ENCODE peak calls at places on chromosomes 16 and 17, in six cellular contexts. One of them, this sample, is unnamed.

GRCh38 chr17:80913928-80914821 is 77.5 kb upstream of the CHMP6 start:
- DNase-seq in SJSA1: no peak
- DNase-seq in activated CD4-positive, alpha-beta T cell treated with anti-CD3 and anti-CD28 coated beads for 36 hours: no peak
- DNase-seq in stimulated activated CD8-positive, alpha-beta memory T cell treated with anti-CD3 and anti-CD28 coated beads, Interleukin-7, amount 100 ng/mL, for 24 hours: no peak
- DNase-seq in Daoy: no peak
- DNase-seq in hypothalamus: no peak
- DNase-seq in this sample: no peak

GRCh38 chr16:12486386-12486785 is 317.3 kb downstream of the CPPED1 start:
- DNase-seq in SJSA1: no peak
- DNase-seq in activated CD4-positive, alpha-beta T cell treated with anti-CD3 and anti-CD28 coated beads for 36 hours: no peak
- DNase-seq in stimulated activated CD8-positive, alpha-beta memory T cell treated with anti-CD3 and anti-CD28 coated beads, Interleukin-7, amount 100 ng/mL, for 24 hours: no peak
- DNase-seq in Daoy: no peak
- DNase-seq in hypothalamus: no peak
- DNase-seq in this sample: no peak

GRCh38 chr17:81095608-81095888 is 60.6 kb downstream of the BAIAP2 start:
- DNase-seq in SJSA1: no peak
- DNase-seq in activated CD4-positive, alpha-beta T cell treated with anti-CD3 and anti-CD28 coated beads for 36 hours: no peak
- DNase-seq in stimulated activated CD8-positive, alpha-beta memory T cell treated with anti-CD3 and anti-CD28 coated beads, Interleukin-7, amount 100 ng/mL, for 24 hours: no peak
- DNase-seq in Daoy: no peak
- DNase-seq in hypothalamus: no peak
- DNase-seq in this sample: no peak

GRCh38 chr16:59848314-59848713 is 1114.2 kb upstream of the GOT2 start:
- DNase-seq in SJSA1: no peak
- DNase-seq in activated CD4-positive, alpha-beta T cell treated with anti-CD3 and anti-CD28 coated beads for 36 hours: no peak
- DNase-seq in stimulated activated CD8-positive, alpha-beta memory T cell treated with anti-CD3 and anti-CD28 coated beads, Interleukin-7, amount 100 ng/mL, for 24 hours: no peak
- DNase-seq in Daoy: no peak
- DNase-seq in hypothalamus: peak; percentile 10
- DNase-seq in this sample: no peak

GRCh38 chr17:4490637-4491061 is 8.0 kb upstream of the SPNS2 start:
- DNase-seq in SJSA1: no peak
- DNase-seq in activated CD4-positive, alpha-beta T cell treated with anti-CD3 and anti-CD28 coated beads for 36 hours: no peak
- DNase-seq in stimulated activated CD8-positive, alpha-beta memory T cell treated with anti-CD3 and anti-CD28 coated beads, Interleukin-7, amount 100 ng/mL, for 24 hours: no peak
- DNase-seq in Daoy: no peak
- DNase-seq in hypothalamus: no peak
- DNase-seq in this sample: no peak

GRCh38 chr17:27520571-27521185 is 64.4 kb downstream of the KSR1 start:
- DNase-seq in SJSA1: no peak
- DNase-seq in activated CD4-positive, alpha-beta T cell treated with anti-CD3 and anti-CD28 coated beads for 36 hours: no peak
- DNase-seq in stimulated activated CD8-positive, alpha-beta memory T cell treated with anti-CD3 and anti-CD28 coated beads, Interleukin-7, amount 100 ng/mL, for 24 hours: no peak
- DNase-seq in Daoy: no peak
- DNase-seq in hypothalamus: peak; percentile 75
- DNase-seq in this sample: no peak

GRCh38 chr17:50926523-50926922 is 60.4 kb upstream of the TOB1 start:
- DNase-seq in SJSA1: no peak
- DNase-seq in activated CD4-positive, alpha-beta T cell treated with anti-CD3 and anti-CD28 coated beads for 36 hours: no peak
- DNase-seq in stimulated activated CD8-positive, alpha-beta memory T cell treated with anti-CD3 and anti-CD28 coated beads, Interleukin-7, amount 100 ng/mL, for 24 hours: no peak
- DNase-seq in Daoy: no peak
- DNase-seq in hypothalamus: no peak
- DNase-seq in this sample: no peak

GRCh38 chr17:54899201-54899600 is 1.5 kb upstream of the TOM1L1 start:
- DNase-seq in SJSA1: no peak
- DNase-seq in activated CD4-positive, alpha-beta T cell treated with anti-CD3 and anti-CD28 coated beads for 36 hours: no peak
- DNase-seq in stimulated activated CD8-positive, alpha-beta memory T cell treated with anti-CD3 and anti-CD28 coated beads, Interleukin-7, amount 100 ng/mL, for 24 hours: no peak
- DNase-seq in Daoy: no peak
- DNase-seq in hypothalamus: no peak
- DNase-seq in this sample: no peak

GRCh38 chr16:77943770-77944169 is 78.6 kb upstream of the CLEC3A start:
- DNase-seq in SJSA1: no peak
- DNase-seq in activated CD4-positive, alpha-beta T cell treated with anti-CD3 and anti-CD28 coated beads for 36 hours: no peak
- DNase-seq in stimulated activated CD8-positive, alpha-beta memory T cell treated with anti-CD3 and anti-CD28 coated beads, Interleukin-7, amount 100 ng/mL, for 24 hours: no peak
- DNase-seq in Daoy: no peak
- DNase-seq in hypothalamus: no peak
- DNase-seq in this sample: no peak

This sample was measured in HEK293T.